ENCODE peak calls at places on chromosome 1, in nine cellular contexts. G is A673; Q is WTC11; P is HS-5; A is activated CD4-positive, CD25-positive, alpha-beta regulatory T cell treated with anti-CD3 and anti-CD28 coated beads, Interleukin-2, amount 50 U/mL, for 72 hours; H is cardiac fibroblast; C is esophagus muscularis mucosa; K is C1 segment of cervical spinal cord; V is A549. N is an unnamed sample.

GRCh38 chr1:94739521-94740061 is 80.6 kb upstream of the SLC44A3 start:
- DNase-seq in G (no peak), V (no peak), H (peak), P (peak), Q (no peak), A (no peak), C (peak), K (no peak), N (no peak)

GRCh38 chr1:97050501-97050900 is 328.9 kb downstream of the PTBP2 start:
- DNase-seq in G (peak), P (peak), A (no peak), C (no peak), H (peak), Q (no peak), V (peak), K (no peak), N (no peak)

GRCh38 chr1:27374687-27375086 is at the start of gene FCN3:
- DNase-seq in Q (no peak), K (no peak), V (no peak), P (no peak), H (no peak), G (no peak), C (no peak), A (no peak), N (no peak)

GRCh38 chr1:100536031-100536430 is 1.9 kb upstream of the GPR88 start:
- DNase-seq in C (no peak), Q (no peak), P (no peak), H (no peak), K (no peak), V (no peak), G (no peak), A (no peak), N (no peak)

GRCh38 chr1:212814548-212814947 is 22.9 kb downstream of the TATDN3 start:
- DNase-seq in P (no peak), K (no peak), Q (no peak), A (no peak), V (no peak), G (no peak), C (no peak), H (no peak), N (no peak)

GRCh38 chr1:78586572-78586971 is 33.7 kb upstream of the IFI44L start:
- DNase-seq in G (no peak), V (no peak), K (no peak), P (peak), H (peak), Q (no peak), C (no peak), A (no peak), N (no peak)

GRCh38 chr1:94641990-94642389 is 100.4 kb upstream of the F3 start:
- DNase-seq in Q (no peak), P (no peak), A (no peak), H (no peak), G (no peak), C (no peak), V (no peak), K (no peak), N (no peak)

GRCh38 chr1:170535418-170535817 is 3.5 kb downstream of the GORAB start:
- DNase-seq in V (no peak), Q (no peak), G (no peak), K (no peak), A (no peak), H (no peak), P (no peak), C (no peak), N (no peak)